ENCODE peak calls at places on chromosomes 6 and 20, in four cellular contexts. W, P, N and F are unnamed samples.

GRCh38 chr6:159633196-159633595 is 59.8 kb downstream of the SOD2 start:
- DNase-seq in W (no peak), P (no peak), N (peak), F (peak)

GRCh38 chr6:85866373-85866740 is 223.7 kb upstream of the SYNCRIP start:
- DNase-seq in W (no peak), P (no peak), N (no peak), F (no peak)

GRCh38 chr6:16503919-16504554 is 257.2 kb downstream of the ATXN1 start:
- DNase-seq in W (no peak), P (no peak), N (no peak), F (no peak)

GRCh38 chr20:38827770-38828281 is 22.3 kb downstream of the PPP1R16B start:
- DNase-seq in W (no peak), P (no peak), N (no peak), F (no peak)

GRCh38 chr6:75305573-75305972 is 21.0 kb upstream of the TMEM30A start:
- DNase-seq in W (no peak), P (no peak), N (no peak), F (no peak)

GRCh38 chr6:89404512-89404911 is 7.6 kb downstream of the RRAGD start:
- DNase-seq in W (no peak), P (no peak), N (no peak), F (no peak)

GRCh38 chr20:49313271-49313670 is 35.4 kb upstream of the ZNFX1 start:
- DNase-seq in W (no peak), P (no peak), N (no peak), F (no peak)

GRCh38 chr20:24318569-24319352 is 150.7 kb upstream of the SYNDIG1 start:
- DNase-seq in W (no peak), P (no peak), N (no peak), F (no peak)

GRCh38 chr6:103783344-103783743 is 1076.4 kb downstream of the HACE1 start:
- DNase-seq in W (no peak), P (no peak), N (no peak), F (no peak)

GRCh38 chr20:25233016-25233772 is 14.7 kb upstream of the PYGB start:
- DNase-seq in W (peak), P (peak), N (peak), F (no peak)

GRCh38 chr6:9139762-9140161 is 704.4 kb upstream of the SLC35B3 start:
- DNase-seq in W (no peak), P (no peak), N (no peak), F (no peak)

GRCh38 chr6:45504947-45505346 is 127.2 kb upstream of the SUPT3H start:
- DNase-seq in W (peak), P (no peak), N (no peak), F (no peak)

GRCh38 chr6:157374889-157375443 is 6.0 kb upstream of the ZDHHC14 start:
- DNase-seq in W (no peak), P (no peak), N (no peak), F (no peak)

GRCh38 chr20:341682-342081 is 5.2 kb upstream of the NRSN2 start:
- DNase-seq in W (no peak), P (no peak), N (peak), F (peak)

GRCh38 chr6:109853426-109853825 is 124.7 kb upstream of the GPR6 start:
- DNase-seq in W (no peak), P (no peak), N (no peak), F (no peak)

GRCh38 chr20:11929947-11930346 is 12.3 kb downstream of the BTBD3 start:
- DNase-seq in W (no peak), P (no peak), N (no peak), F (no peak)

GRCh38 chr20:44598413-44599290 is 16.3 kb downstream of the PKIG start:
- DNase-seq in W (no peak), P (no peak), N (no peak), F (no peak)

GRCh38 chr20:43538855-43539700 is 19.7 kb upstream of the SGK2 start:
- DNase-seq in W (no peak), P (no peak), N (no peak), F (no peak)

DNA sequence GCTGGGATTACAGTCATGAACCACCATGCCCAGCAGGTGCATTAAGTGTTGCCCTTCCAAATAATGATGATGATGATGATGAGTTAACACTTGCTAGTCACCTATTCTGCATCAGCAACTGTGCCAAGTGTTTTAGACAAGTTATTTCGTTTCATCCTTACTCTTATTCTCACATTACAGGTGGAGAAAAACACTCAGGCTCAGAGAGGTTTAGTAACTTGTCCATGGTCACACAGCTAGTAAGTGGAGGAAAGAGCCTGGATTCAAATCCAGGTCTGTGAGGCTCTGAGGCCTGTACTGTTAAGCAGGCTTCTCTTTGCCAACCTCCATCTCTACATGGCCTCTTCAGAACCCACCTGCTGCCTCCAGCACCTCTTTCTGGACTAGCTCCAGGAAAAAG is 70.8 kb downstream of the MDGA1 start:
- DNase-seq in W (no peak), P (no peak), N (no peak), F (no peak)
- TF ChIP-seq CTCF in W (no peak), P (no peak), N (no peak), F (no peak)

GRCh38 chr6:131787955-131788712 is 19.7 kb upstream of the ENPP1 start:
- DNase-seq in W (no peak), P (no peak), N (no peak), F (no peak)
- TF ChIP-seq CTCF in W (no peak), P (peak), N (no peak), F (no peak)

DNA sequence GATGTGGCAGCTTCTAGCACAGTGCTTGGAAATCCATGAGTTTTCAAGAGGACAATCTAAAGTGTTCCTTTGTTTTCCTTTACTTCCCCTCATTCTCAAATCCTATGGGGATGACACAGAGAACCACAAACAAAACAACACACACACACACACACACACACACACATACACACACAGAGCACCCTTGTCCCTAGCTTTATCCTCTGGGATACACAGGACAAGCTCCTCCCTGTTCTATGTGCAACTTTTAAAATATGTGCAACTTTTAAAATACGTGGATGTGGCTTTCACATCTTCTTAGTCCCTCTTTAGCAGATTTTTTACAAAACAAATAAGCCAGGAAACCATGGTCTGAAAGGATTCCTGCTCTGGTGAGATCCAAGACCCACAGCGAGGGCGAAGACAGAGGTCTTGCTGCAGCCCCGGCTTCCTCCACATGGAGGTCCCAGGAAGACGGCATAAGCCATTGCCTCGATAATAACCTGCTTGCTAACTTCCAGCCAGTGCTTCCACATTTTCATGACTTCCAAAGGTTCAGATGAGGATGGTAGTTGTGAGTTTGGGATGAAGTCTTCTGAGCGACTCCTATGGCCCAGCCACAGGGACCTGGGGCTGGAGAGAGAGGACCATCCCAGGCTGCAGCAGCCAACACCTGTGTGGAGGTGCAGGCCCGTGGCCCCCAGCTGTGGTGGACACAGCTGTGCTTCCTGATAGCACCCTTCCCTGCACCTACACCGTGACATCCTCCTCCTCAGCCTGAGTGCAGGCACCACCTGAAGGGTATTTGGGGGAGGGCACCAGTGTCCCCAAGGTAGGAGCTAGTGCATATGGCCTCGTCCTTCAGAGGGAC is 62.8 kb upstream of the CD93 start:
- DNase-seq in W (no peak), P (peak), N (no peak), F (no peak)
- TF ChIP-seq CTCF in W (no peak), P (no peak), N (no peak), F (no peak)

DNA sequence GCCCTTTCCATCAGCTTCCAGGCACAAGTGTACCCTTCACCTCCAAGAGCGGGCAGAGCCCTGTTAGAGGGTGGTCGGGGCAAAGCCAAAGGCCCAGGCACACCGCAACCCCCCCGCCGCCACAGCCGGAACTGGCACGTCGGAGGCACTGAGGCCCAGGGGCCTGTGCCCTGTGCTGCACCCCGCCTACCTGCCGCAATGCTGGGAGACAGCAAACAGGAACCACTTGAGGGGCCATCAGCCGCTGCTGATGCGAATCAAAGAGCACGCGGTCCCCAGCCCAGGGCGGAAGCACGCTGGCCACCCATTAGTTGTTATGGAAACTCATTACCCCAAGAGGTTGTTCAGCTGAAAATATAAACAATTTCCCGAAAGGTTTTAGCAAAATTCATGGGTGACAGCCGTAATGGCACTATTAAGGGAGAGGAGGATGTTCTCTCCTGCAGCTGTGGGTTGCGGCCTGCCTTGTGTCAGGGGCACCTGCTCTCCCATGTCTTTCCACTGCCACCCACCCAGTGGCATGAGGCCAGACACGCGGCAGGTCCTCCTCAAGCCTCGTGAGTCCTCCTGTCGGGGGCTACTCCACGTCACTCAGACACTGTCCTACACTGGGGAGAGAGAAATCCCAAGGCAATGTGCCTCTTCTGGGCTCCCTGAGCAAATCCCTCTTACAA is 65.3 kb downstream of the EDN3 start:
- DNase-seq in W (no peak), P (no peak), N (no peak), F (no peak)
- TF ChIP-seq CTCF in W (no peak), P (no peak), N (no peak), F (no peak)

GRCh38 chr20:32438331-32438858 is 80.3 kb downstream of the ASXL1 start:
- DNase-seq in W (no peak), P (no peak), N (no peak), F (no peak)

GRCh38 chr20:32440758-32441078 is 82.6 kb downstream of the ASXL1 start:
- DNase-seq in W (no peak), P (no peak), N (no peak), F (no peak)

GRCh38 chr20:32440069-32440757 is 82.1 kb downstream of the ASXL1 start:
- DNase-seq in W (no peak), P (peak), N (no peak), F (no peak)

GRCh38 chr20:32437391-32438074 is 79.4 kb downstream of the ASXL1 start:
- DNase-seq in W (no peak), P (peak), N (peak), F (no peak)

GRCh38 chr20:32439132-32439829 is 81.2 kb downstream of the ASXL1 start:
- DNase-seq in W (no peak), P (peak), N (no peak), F (no peak)
- TF ChIP-seq CTCF in W (no peak), P (no peak), N (no peak), F (no peak)

GRCh38 chr6:82076855-82077254 is 170.7 kb downstream of the IBTK start:
- DNase-seq in W (no peak), P (no peak), N (no peak), F (no peak)
- TF ChIP-seq CTCF in W (no peak), P (peak), N (no peak), F (no peak)

DNA sequence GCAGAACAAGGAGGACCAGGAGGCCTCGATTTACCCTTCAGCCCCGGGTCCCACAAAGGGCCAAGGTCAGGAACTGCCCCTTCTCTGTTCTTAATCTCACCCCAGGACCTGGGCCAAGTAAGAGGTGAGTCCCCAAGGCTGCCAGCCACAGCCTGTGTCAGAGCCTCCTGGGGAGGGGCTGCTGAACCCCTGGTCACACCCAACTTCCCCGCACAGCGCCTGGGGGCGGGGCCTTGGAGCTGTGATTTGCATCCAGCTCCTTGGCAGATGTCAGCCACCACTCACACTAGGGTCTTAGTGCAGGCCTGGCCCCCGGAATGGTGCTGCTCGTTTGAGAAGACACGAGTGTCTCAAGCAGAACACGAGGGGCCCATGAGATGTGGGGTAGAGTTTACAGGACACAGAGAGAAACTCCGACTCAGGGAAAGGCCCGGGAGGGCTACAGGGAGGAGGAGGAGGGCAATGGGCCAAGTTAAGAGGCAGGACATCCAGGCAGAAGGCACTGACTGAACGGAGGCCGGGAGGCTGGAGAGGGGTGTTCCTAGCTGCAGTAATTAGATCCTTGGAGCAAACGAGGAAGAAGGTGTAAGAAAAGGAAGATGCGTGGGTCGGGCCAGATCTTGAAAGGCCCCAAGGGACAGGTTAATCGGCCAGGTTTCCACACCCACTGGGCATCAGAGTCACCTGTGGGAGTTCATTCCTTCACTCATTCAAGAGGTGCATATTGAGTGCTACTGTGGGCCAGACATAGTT is 26.9 kb downstream of the ZBP1 start:
- DNase-seq in W (no peak), P (no peak), N (no peak), F (peak)
- TF ChIP-seq CTCF in W (no peak), P (no peak), N (no peak), F (no peak)